ENCODE peak calls at places on chromosomes 11 and 22, in six cellular contexts. E, B, F, X, Y and D are unnamed samples.

GRCh38 chr11:17513853-17514252 is 30.4 kb downstream of the USH1C start:
- DNase-seq in E (no peak), B (no peak), F (no peak), X (no peak), Y (no peak), D (no peak)

GRCh38 chr11:65419773-65420481 is 2.7 kb upstream of the NEAT1 start:
- DNase-seq in E (peak; percentile 89), B (peak; percentile 52), F (peak; percentile 65), X (peak; percentile 98), Y (peak; percentile 89), D (no peak)

GRCh38 chr11:116927163-116927772 is 89.8 kb upstream of the APOA1 start:
- DNase-seq in E (no peak), B (no peak), F (no peak), X (peak; percentile 16), Y (no peak), D (no peak)

GRCh38 chr11:86805873-86806310 is 5.5 kb downstream of the PRSS23 start:
- DNase-seq in E (no peak), B (no peak), F (no peak), X (no peak), Y (no peak), D (no peak)

GRCh38 chr22:26952004-26952403 is 294.6 kb downstream of the MIAT start:
- DNase-seq in E (no peak), B (no peak), F (no peak), X (no peak), Y (no peak), D (no peak)

GRCh38 chr11:102662607-102663006 is 37.5 kb upstream of the MMP20 start:
- DNase-seq in E (no peak), B (no peak), F (no peak), X (no peak), Y (no peak), D (no peak)

GRCh38 chr22:23085785-23086184 is 15.5 kb downstream of the GNAZ start:
- DNase-seq in E (no peak), B (no peak), F (peak; percentile 62), X (no peak), Y (no peak), D (no peak)

GRCh38 chr11:129223701-129224149 is 31.6 kb upstream of the ARHGAP32 start:
- DNase-seq in E (peak; percentile 45), B (no peak), F (no peak), X (peak; percentile 70), Y (no peak), D (no peak)

GRCh38 chr11:24386551-24387404 is 110.1 kb upstream of the LUZP2 start:
- DNase-seq in E (peak; percentile 68), B (no peak), F (peak; percentile 82), X (peak; percentile 55), Y (no peak), D (no peak)

GRCh38 chr11:88535916-88536547 is 198.5 kb upstream of the CTSC start:
- DNase-seq in E (peak; percentile 92), B (no peak), F (peak; percentile 50), X (peak; percentile 94), Y (no peak), D (no peak)

GRCh38 chr11:130829801-130830562 is 86.3 kb downstream of the SNX19 start:
- DNase-seq in E (no peak), B (no peak), F (no peak), X (no peak), Y (no peak), D (no peak)

GRCh38 chr11:1511937-1512496 is 25.4 kb upstream of the MOB2 start:
- DNase-seq in E (no peak), B (no peak), F (no peak), X (no peak), Y (no peak), D (no peak)

GRCh38 chr11:88169881-88170280 is 5.4 kb downstream of the RAB38 start:
- DNase-seq in E (no peak), B (no peak), F (no peak), X (no peak), Y (peak; percentile 19), D (no peak)

GRCh38 chr22:33163815-33164214 is 105.6 kb upstream of the SYN3 start:
- DNase-seq in E (no peak), B (no peak), F (no peak), X (no peak), Y (no peak), D (no peak)

GRCh38 chr11:62792193-62792575 is 378 bp upstream of the TMEM223 start:
- DNase-seq in E (peak; percentile 18), B (peak; percentile 51), F (peak; percentile 57), X (peak; percentile 76), Y (peak; percentile 33), D (no peak)

GRCh38 chr22:26409705-26410376 is 19.2 kb upstream of the ASPHD2 start:
- DNase-seq in E (no peak), B (no peak), F (no peak), X (no peak), Y (no peak), D (no peak)

GRCh38 chr11:126090452-126090851 is 27.8 kb upstream of the CDON start:
- DNase-seq in E (no peak), B (no peak), F (no peak), X (no peak), Y (no peak), D (no peak)

GRCh38 chr22:25651332-25651731 is 86.9 kb downstream of the GRK3 start:
- DNase-seq in E (no peak), B (no peak), F (no peak), X (no peak), Y (no peak), D (no peak)

GRCh38 chr22:46777609-46777970 is 15.1 kb downstream of the TBC1D22A start:
- DNase-seq in E (no peak), B (no peak), F (no peak), X (no peak), Y (no peak), D (no peak)

DNA sequence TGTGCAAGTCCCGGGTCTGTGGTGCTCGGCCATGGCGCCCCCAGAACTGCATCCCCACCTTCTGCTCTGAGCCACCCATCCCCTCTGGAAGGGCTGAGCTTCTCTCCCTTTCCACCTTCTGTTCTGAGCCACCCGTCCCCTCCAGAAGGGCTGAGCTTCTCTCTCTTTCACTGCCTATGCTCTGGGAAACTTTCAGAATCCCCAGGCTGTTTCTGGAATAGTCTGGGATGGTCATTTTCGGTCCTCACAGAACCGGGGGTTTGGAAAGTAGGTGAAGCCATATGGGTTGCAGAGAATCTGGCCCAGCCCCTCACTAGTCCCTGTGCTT is 3.4 kb upstream of the BID start:
- DNase-seq in E (no peak), B (no peak), F (no peak), X (no peak), Y (no peak), D (no peak)
- H3K4me3 ChIP-seq in E (no peak overlapping the region), B (no peak overlapping the region), F (no peak overlapping the region), X (no peak overlapping the region), Y (no peak overlapping the region), D (no peak overlapping the region)

GRCh38 chr11:72812968-72813739 is 1.1 kb upstream of the ATG16L2 start:
- DNase-seq in E (peak; percentile 60), B (peak; percentile 74), F (peak; percentile 86), X (peak; percentile 73), Y (peak; percentile 79), D (no peak)

GRCh38 chr11:72813740-72814138 is 472 bp upstream of the ATG16L2 start:
- DNase-seq in E (peak; percentile 66), B (no peak), F (no peak), X (no peak), Y (peak; percentile 83), D (no peak)

GRCh38 chr11:72816404-72816990 is 2.3 kb downstream of the ATG16L2 start:
- DNase-seq in E (peak; percentile 18), B (no peak), F (no peak), X (no peak), Y (peak; percentile 70), D (no peak)

GRCh38 chr11:72814139-72814830 is at the start of gene ATG16L2:
- DNase-seq in E (peak; percentile 76), B (peak; percentile 93), F (peak; percentile 91), X (peak; percentile 92), Y (peak; percentile 84), D (peak; percentile 90)

GRCh38 chr11:72814831-72815618 is 814 bp downstream of the ATG16L2 start:
- DNase-seq in E (peak; percentile 54), B (no peak), F (peak; percentile 91), X (peak; percentile 89), Y (peak; percentile 48), D (no peak)
- H3K18ac ChIP-seq in E (peak overlapping the region; percentile 5), B (peak overlapping the region; percentile 42), F (peak overlapping the region; percentile 16), X (peak overlapping the region; percentile 94), Y (peak overlapping the region; percentile 62), D (peak overlapping the region; percentile 100)

DNA sequence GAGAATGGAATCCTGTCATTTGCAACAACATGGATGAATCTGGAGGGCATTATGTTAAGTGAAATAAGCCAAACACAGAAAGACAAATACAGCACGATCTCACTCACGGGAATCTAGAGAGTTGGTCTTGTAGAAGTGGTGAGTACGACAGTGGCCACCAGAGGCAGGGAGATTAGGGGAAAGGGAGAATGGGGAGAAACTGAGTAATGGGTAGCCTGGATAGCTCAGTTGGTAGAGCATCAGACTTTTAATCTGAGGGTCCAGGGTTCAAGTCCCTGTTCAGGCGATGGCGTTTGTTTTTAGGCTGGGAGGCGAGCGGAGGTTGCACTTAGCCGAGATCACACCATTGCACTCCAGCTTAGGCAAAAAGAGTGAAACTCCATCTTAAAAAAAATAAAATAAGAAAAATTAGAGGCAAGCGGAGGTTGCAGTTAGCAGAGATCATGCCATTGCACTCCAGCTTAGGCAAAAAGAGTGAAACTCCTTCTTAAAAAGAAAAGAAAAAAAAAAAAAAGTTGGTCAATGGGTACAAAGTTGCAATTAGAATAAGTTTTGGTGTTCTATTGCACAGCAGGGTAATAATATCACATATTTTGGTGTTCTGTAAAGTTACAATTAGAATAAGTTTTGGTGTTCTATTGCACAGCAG is 95.7 kb upstream of the UBASH3B start:
- DNase-seq in E (peak; percentile 25), B (peak; percentile 96), F (peak; percentile 94), X (no peak), Y (no peak), D (no peak)
- H3K4me3 ChIP-seq in E (no peak overlapping the region), B (peak overlapping the region; percentile 71), F (no peak overlapping the region), X (no peak overlapping the region), Y (no peak overlapping the region), D (no peak overlapping the region)

GRCh38 chr22:36828815-36829214 is 12.0 kb upstream of the PVALB start:
- DNase-seq in E (no peak), B (no peak), F (peak; percentile 69), X (no peak), Y (no peak), D (no peak)

GRCh38 chr22:36822581-36822980 is 5.7 kb upstream of the PVALB start:
- DNase-seq in E (no peak), B (no peak), F (peak; percentile 90), X (no peak), Y (no peak), D (no peak)

GRCh38 chr22:36826262-36826661 is 9.4 kb upstream of the PVALB start:
- DNase-seq in E (no peak), B (no peak), F (no peak), X (no peak), Y (no peak), D (no peak)

GRCh38 chr22:36823177-36823839 is 6.5 kb upstream of the PVALB start:
- DNase-seq in E (peak; percentile 5), B (no peak), F (peak; percentile 97), X (peak; percentile 3), Y (no peak), D (no peak)

GRCh38 chr22:36824655-36825054 is 7.8 kb upstream of the PVALB start:
- DNase-seq in E (no peak), B (no peak), F (no peak), X (no peak), Y (no peak), D (no peak)
- H3K18ac ChIP-seq in E (no peak overlapping the region), B (no peak overlapping the region), F (no peak overlapping the region), X (no peak overlapping the region), Y (no peak overlapping the region), D (peak overlapping the region; percentile 30)